ENCODE peak calls at places on chromosomes 1 and 21, in five cellular contexts. O is AG09309; T is IMR-90; Q is GM12865; Y is CD8-positive, alpha-beta memory T cell. V is an unnamed sample.

GRCh38 chr1:2590233-2591141 is 3.9 kb downstream of the PRXL2B start:
- DNase-seq in O (no peak), T (no peak), Q (no peak), Y (peak), V (no peak)

GRCh38 chr1:24739241-24739640 is 6.0 kb upstream of the CLIC4 start:
- DNase-seq in O (no peak), T (no peak), Q (no peak), Y (no peak), V (no peak)

GRCh38 chr1:150089846-150090520 is 22.4 kb downstream of the VPS45 start:
- DNase-seq in O (no peak), T (no peak), Q (peak), Y (no peak), V (no peak)

GRCh38 chr1:168053681-168054080 is 83.0 kb downstream of the GPR161 start:
- DNase-seq in O (no peak), T (no peak), Q (no peak), Y (no peak), V (no peak)

GRCh38 chr21:25994758-25995163 is 175.8 kb downstream of the APP start:
- DNase-seq in O (no peak), T (no peak), Q (no peak), Y (no peak), V (no peak)

GRCh38 chr1:175171214-175171913 is 21.2 kb downstream of the KIAA0040 start:
- DNase-seq in O (no peak), T (no peak), Q (no peak), Y (no peak), V (no peak)

GRCh38 chr21:25708467-25709065 is 26.1 kb downstream of the ATP5PF start:
- DNase-seq in O (peak), T (peak), Q (peak), Y (peak), V (peak)

GRCh38 chr1:229717774-229718173 is 91.7 kb downstream of the URB2 start:
- DNase-seq in O (no peak), T (no peak), Q (peak), Y (no peak), V (no peak)

GRCh38 chr21:37008705-37009104 is 2.2 kb downstream of the RIPPLY3 start:
- DNase-seq in O (no peak), T (no peak), Q (no peak), Y (no peak), V (no peak)

GRCh38 chr1:21296509-21297354 is 6.5 kb upstream of the ECE1 start:
- DNase-seq in O (no peak), T (no peak), Q (no peak), Y (no peak), V (no peak)

GRCh38 chr1:38046333-38046883 is at the start of gene POU3F1:
- DNase-seq in O (no peak), T (no peak), Q (no peak), Y (no peak), V (no peak)

GRCh38 chr1:202162049-202162417 is 1.6 kb upstream of the PTPN7 start:
- DNase-seq in O (no peak), T (no peak), Q (peak), Y (peak), V (no peak)

GRCh38 chr1:45545019-45545493 is 5.6 kb upstream of the AKR1A1 start:
- DNase-seq in O (no peak), T (no peak), Q (peak), Y (no peak), V (no peak)

GRCh38 chr1:246587606-246588005 is 21.4 kb downstream of the CNST start:
- DNase-seq in O (no peak), T (peak), Q (no peak), Y (no peak), V (no peak)

GRCh38 chr1:211017066-211017691 is 116.8 kb downstream of the KCNH1 start:
- DNase-seq in O (no peak), T (peak), Q (no peak), Y (no peak), V (no peak)

GRCh38 chr1:194705123-194705522 is 1518.7 kb upstream of the B3GALT2 start:
- DNase-seq in O (no peak), T (peak), Q (peak), Y (no peak), V (no peak)

GRCh38 chr1:3125078-3125477 is 56.1 kb downstream of the PRDM16 start:
- DNase-seq in O (no peak), T (no peak), Q (no peak), Y (no peak), V (no peak)

DNA sequence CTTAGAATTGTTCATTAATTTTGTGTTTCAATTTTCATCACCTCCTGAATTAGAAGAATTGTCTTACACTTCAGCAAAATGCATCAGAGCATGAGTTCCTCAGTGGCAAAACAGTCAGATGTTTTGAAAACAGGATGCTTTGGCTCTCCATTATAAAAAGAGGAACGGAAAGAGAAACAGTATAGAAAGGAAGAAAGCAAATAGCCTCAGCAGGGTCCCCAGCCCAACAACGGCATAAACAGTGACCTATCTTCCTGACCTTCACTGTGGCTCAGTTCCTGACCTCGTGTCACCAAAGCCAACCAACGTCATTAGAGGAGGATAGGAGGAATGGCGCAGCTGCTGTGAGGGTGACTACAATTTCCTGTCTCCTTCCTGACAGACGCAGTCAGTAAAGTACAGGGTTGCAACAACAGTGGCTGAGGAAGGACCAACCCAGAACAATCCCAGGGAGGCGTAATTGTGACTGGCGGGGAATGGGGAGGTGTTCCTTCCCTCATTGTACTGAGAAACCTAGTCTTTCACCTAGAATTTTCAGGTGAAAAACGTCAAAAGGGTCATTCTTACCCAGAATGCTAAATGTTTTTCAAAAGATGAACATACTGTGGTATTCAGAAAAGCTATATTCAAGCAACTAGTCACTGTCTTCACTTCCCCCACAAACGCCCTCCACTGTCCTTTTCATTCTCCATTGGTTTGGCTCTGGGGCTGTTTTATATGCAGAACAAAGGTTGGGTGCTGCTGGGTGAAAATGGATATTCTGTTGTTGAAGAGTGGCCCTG is 197.9 kb upstream of the SGIP1 start:
- DNase-seq in O (no peak), T (peak), Q (peak), Y (peak), V (no peak)
- H3K4me3 ChIP-seq in O (peak), T (peak), Q (peak), Y (peak), V (no peak)

GRCh38 chr1:58921751-58922150 is 137.9 kb upstream of the JUN start:
- DNase-seq in O (no peak), T (no peak), Q (no peak), Y (no peak), V (no peak)

GRCh38 chr1:58924016-58924565 is 140.2 kb upstream of the JUN start:
- DNase-seq in O (no peak), T (no peak), Q (no peak), Y (no peak), V (no peak)

GRCh38 chr1:58923090-58923470 is 139.2 kb upstream of the JUN start:
- DNase-seq in O (no peak), T (no peak), Q (no peak), Y (no peak), V (no peak)

GRCh38 chr1:58921342-58921741 is 137.5 kb upstream of the JUN start:
- DNase-seq in O (no peak), T (no peak), Q (no peak), Y (no peak), V (no peak)

DNA sequence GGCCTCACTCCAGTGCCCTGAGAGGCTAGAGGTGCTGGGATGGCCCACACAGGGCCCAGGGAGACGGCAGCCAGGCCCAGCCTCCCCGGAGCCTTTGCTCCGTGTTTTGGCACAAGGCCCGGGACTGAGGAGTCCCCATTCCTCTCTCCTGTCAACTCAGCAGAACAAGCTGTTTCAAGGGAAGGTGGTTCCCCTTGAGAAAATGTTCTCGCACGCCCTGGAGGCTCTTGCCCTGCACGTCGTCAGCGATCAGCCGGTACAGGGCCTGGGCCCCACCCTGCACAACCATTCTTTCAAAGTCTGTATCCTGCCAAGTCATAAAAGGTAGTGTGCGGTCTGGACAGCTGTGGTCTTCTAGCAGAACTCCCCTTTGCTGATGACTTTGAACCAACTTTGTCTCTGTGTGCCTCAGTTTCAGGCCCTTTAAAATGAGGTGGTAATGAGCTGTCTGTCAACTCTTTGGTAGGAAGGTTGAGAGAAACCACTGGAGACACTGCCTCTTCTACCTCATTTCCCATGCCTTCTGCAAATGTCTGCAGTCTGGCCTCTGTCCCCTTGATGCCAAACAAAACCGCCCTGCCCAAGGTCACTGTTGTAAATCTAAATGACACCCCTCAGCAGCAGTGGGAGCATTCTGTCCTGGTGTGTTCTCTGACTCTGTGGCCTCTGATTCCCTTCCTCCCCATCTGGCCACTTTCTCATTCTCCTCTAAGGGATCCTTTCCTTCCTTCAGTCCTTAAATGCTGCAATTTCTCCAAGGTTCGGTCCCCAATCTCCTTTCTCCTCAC is 138.6 kb upstream of the JUN start:
- DNase-seq in O (no peak), T (peak), Q (peak), Y (peak), V (peak)
- H3K4me3 ChIP-seq in O (no peak), T (no peak), Q (no peak), Y (no peak), V (peak)

DNA sequence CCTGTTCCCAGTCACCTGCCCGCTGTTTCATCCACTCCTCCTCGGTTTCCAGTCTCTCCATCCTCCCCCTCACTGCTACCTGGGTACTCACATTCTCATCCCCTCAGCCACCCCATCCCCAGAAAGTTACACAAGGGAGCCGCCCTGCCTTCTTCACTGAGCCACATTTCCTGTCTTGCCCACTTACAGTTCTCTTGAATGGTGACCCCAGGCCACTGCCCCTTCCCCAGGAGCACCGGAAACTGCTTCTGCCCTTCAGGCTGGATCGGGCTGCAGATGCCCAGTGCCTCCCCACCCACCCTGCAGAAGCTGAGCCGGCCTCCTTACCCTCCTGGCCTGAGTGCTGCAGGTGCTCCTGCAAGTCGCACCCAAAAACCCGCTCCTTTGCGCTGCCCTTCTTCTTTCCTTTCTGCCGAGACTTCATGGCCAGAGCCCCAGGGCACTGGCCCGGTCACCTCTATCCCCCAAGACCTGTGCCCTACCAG is 448 bp downstream of the ARHGAP30 start:
- DNase-seq in O (no peak), T (no peak), Q (peak), Y (no peak), V (no peak)
- H3K4me3 ChIP-seq in O (no peak), T (no peak), Q (peak), Y (peak), V (no peak)

DNA sequence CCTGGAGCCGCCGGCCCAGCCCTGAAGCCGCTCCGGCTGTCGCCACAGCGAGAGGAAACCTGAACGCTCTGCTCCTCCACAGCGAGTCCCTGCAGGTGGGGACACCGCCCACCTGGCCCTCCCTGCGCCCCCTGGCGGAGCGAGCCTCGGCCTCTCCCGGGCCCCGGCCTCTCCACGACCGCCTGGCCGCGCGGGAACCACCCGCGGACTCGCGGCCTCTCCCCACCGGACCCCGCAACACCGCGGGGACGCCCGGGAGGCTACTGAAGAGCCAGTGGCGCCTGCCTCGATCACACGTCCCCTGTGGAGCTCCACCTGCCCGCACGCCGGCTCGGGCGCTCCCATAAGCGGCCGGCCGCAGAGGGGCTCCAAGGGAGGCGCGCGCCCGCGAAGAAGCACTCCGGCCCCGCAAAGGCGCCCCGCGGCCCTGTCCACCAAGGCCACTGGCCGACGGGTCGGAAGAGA is 109.6 kb downstream of the KCNN3 start:
- DNase-seq in O (no peak), T (no peak), Q (peak), Y (peak), V (no peak)
- H3K4me3 ChIP-seq in O (no peak), T (no peak), Q (no peak), Y (peak), V (no peak)

GRCh38 chr21:44919913-44920693 is 596 bp downstream of the ITGB2 start:
- DNase-seq in O (no peak), T (no peak), Q (peak), Y (no peak), V (no peak)

GRCh38 chr21:44919111-44919912 is 1.4 kb downstream of the ITGB2 start:
- DNase-seq in O (no peak), T (no peak), Q (no peak), Y (no peak), V (no peak)

GRCh38 chr21:44918107-44918470 is 2.6 kb downstream of the ITGB2 start:
- DNase-seq in O (no peak), T (no peak), Q (no peak), Y (no peak), V (no peak)

GRCh38 chr21:44917446-44918106 is 3.1 kb downstream of the ITGB2 start:
- DNase-seq in O (no peak), T (no peak), Q (no peak), Y (no peak), V (no peak)

DNA sequence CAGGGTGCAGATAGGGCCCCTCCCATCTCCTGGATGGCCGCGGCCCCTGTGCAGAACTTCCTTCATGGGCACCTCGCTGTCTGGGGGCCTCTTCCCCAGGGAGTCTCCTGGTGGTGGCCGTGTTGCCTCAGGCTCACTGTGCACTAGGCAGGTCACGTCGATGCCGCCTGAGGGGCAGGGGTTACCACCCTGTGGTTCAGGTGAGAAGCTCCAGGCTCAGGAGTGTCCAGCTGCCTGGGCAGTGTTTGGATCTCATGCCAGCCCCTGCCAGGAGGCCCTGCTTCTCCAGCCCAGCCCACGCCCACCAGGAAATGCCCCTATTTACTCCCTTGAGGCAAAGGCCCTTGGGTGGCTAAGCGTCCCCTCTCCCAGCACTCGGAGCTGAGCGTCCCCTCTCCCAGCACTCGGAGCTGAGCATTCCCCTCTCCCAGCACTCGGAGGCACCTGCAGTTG is 2.1 kb downstream of the ITGB2 start:
- DNase-seq in O (no peak), T (no peak), Q (no peak), Y (no peak), V (no peak)
- H3K4me3 ChIP-seq in O (no peak), T (no peak), Q (no peak), Y (peak), V (no peak)

GRCh38 chr1:156126043-156126700 is 11.7 kb downstream of the LMNA start:
- DNase-seq in O (peak), T (peak), Q (peak), Y (peak), V (no peak)

GRCh38 chr1:156129687-156130577 is 15.4 kb downstream of the LMNA start:
- DNase-seq in O (peak), T (peak), Q (peak), Y (peak), V (peak)

GRCh38 chr1:156128749-156129682 is 14.5 kb downstream of the LMNA start:
- DNase-seq in O (peak), T (peak), Q (no peak), Y (no peak), V (no peak)

GRCh38 chr1:156124557-156125483 is 10.3 kb downstream of the LMNA start:
- DNase-seq in O (no peak), T (no peak), Q (peak), Y (peak), V (no peak)

DNA sequence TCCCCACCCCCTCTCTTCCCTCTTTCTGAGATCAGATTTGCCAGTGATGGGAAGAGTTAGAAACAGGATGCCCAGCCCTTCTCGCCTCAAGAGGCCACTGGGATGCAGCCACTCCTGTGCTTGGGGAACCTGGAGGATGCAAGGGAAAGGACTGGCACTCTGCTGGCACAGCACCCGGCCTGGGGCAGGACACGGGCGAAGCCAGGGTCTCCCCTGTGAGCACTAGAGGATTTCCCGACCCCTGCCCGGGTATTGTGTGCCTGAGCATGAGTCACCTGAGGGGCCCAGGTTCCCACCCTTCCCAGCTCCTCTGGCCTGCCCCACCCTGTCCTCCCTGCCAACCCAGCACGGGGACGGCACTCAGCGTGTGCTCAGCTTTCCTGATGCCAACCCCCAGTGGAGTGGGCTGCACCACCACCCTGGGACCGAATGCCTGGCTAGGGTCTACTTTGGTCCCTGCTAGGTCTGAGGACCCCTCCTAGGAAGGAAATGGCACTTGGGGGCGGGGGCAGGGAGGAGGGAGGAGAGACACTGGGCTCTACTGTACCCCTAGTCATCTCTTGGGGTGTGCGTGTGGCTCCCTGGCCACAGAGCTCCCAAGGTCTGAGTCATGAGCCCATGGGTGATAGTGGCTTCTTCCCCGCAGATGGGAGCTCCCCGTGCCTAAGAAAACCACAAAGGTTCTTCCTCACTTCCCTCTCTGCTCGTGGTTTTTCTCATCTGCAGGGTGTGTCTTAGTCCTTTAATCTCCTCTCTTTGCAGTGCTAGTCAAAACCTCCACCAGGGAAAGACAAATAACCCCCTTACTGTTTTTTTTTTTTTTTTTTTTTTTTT is 12.4 kb downstream of the LMNA start:
- DNase-seq in O (peak), T (peak), Q (peak), Y (peak), V (no peak)
- H3K4me3 ChIP-seq in O (peak), T (no peak), Q (peak), Y (no peak), V (peak)

DNA sequence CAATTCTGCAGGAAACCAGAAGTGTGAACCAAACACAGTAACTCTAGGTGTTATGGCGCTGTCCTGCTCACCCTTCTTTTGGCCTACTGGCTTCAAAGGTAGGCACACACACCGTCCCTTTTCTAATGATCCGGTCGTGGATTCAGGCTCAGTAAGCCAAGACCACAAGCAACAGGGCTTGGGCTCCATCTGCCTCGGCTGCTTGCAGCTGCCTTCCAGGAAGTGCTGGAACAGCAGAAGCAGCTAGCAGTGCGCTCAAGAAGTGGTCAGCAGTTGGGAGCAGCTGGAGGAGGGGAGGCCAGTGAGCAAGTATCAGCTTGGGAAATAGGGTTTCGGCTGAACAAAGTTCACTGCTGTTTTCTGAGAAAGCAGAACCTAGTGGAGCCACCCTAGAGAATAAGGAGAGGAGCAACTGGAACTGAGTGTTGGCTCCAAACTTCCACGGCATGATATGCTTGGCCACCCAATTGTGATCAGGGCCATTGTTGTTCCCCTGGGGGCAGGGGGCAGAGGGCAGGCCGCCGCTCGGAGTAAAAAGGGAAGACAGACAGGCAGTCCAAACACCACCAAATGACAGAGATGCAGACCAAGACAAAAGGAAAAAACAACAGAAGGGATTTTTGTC is 173.4 kb downstream of the TOMM20 start:
- DNase-seq in O (no peak), T (peak), Q (peak), Y (no peak), V (no peak)
- H3K4me3 ChIP-seq in O (no peak), T (no peak), Q (peak), Y (no peak), V (no peak)

GRCh38 chr1:156508205-156508954 is 7.8 kb upstream of the MEF2D start:
- DNase-seq in O (no peak), T (peak), Q (peak), Y (no peak), V (no peak)
- H3K4me3 ChIP-seq in O (no peak), T (no peak), Q (peak), Y (no peak), V (no peak)